ENCODE peak calls at places on chromosome 15, in seven cellular contexts. N is activated T-cell treated with anti-CD3 and anti-CD28 coated beads, Interleukin-2, amount 50 U/mL, for 48 hours; X is GM19239; E is activated T-helper 2 cell treated with anti-CD3 and anti-CD28 coated beads, Interferon-gamma antibody, Interleukin-2, Interleukin-4, amounts not matched to agents 10 μg/mL and 5 μg/mL and 100 μg/mL, durations not matched to agents 14 hours and 24 hours and 36 hours; O is activated naive CD4-positive, alpha-beta T cell treated with anti-CD3 and anti-CD28 coated beads, Interleukin-2, amount 50 U/mL, for 72 hours; S is A549; K is mucosa of descending colon. H is an unnamed sample.

GRCh38 chr15:48046813-48047483 is 73.8 kb upstream of the SLC24A5 start:
- DNase-seq in N (no peak), K (no peak), E (no peak), O (no peak), S (no peak), X (no peak), H (no peak)

GRCh38 chr15:28101201-28101600 is 2.1 kb upstream of the OCA2 start:
- DNase-seq in N (no peak), O (no peak), K (no peak), E (no peak), S (no peak), X (no peak), H (no peak)

GRCh38 chr15:29382862-29383261 is 113.2 kb upstream of the NSMCE3 start:
- DNase-seq in O (no peak), S (no peak), E (no peak), X (no peak), N (no peak), K (no peak), H (no peak)

GRCh38 chr15:97904196-97904572 is 56.3 kb upstream of the ARRDC4 start:
- DNase-seq in K (peak), O (no peak), N (peak), X (no peak), S (peak), E (no peak), H (peak)

GRCh38 chr15:54374184-54374947 is 396.1 kb downstream of the UNC13C start:
- DNase-seq in E (no peak), N (no peak), O (no peak), K (no peak), S (no peak), X (no peak), H (no peak)

GRCh38 chr15:99658000-99658399 is 75.2 kb downstream of the LYSMD4 start:
- DNase-seq in K (no peak), E (no peak), X (no peak), S (no peak), N (no peak), O (no peak), H (no peak)

GRCh38 chr15:78934063-78935023 is 10.5 kb downstream of the CTSH start:
- DNase-seq in S (no peak), N (no peak), X (no peak), O (no peak), K (peak), E (no peak), H (no peak)

GRCh38 chr15:81106560-81106959 is 27.5 kb upstream of the CFAP161 start:
- DNase-seq in E (peak), O (no peak), X (peak), S (peak), N (peak), K (no peak), H (peak)

GRCh38 chr15:90318591-90318990 is 33.5 kb upstream of the ZNF774 start:
- DNase-seq in O (no peak), K (no peak), E (no peak), X (no peak), N (no peak), S (no peak), H (no peak)

GRCh38 chr15:67177750-67178149 is 76.7 kb downstream of the AAGAB start:
- DNase-seq in X (no peak), O (no peak), E (no peak), S (no peak), K (peak), N (no peak), H (no peak)